ENCODE peak calls at places on chromosomes 7 and 10, in four cellular contexts. One of them, this sample, is unnamed.

GRCh38 chr10:16965740-16966447 is 148.7 kb upstream of the RSU1 start:
- DNase-seq in psoas muscle: no peak
- DNase-seq in cardiac muscle cell: peak
- DNase-seq in CD4-positive, alpha-beta T cell: no peak
- DNase-seq in this sample: no peak

GRCh38 chr10:97904026-97904410 is 54.4 kb downstream of the GOLGA7B start:
- DNase-seq in psoas muscle: no peak
- DNase-seq in cardiac muscle cell: no peak
- DNase-seq in CD4-positive, alpha-beta T cell: no peak
- DNase-seq in this sample: no peak

GRCh38 chr7:1176891-1177373 is 16.9 kb upstream of the ZFAND2A start:
- DNase-seq in psoas muscle: peak
- DNase-seq in cardiac muscle cell: peak
- DNase-seq in CD4-positive, alpha-beta T cell: peak
- DNase-seq in this sample: peak

GRCh38 chr7:93972029-93972725 is 32.0 kb downstream of the BET1 start:
- DNase-seq in psoas muscle: no peak
- DNase-seq in cardiac muscle cell: no peak
- DNase-seq in CD4-positive, alpha-beta T cell: no peak
- DNase-seq in this sample: no peak

GRCh38 chr10:61896854-61897661 is 4.4 kb upstream of the ARID5B start:
- DNase-seq in psoas muscle: peak
- DNase-seq in cardiac muscle cell: peak
- DNase-seq in CD4-positive, alpha-beta T cell: no peak
- DNase-seq in this sample: peak

GRCh38 chr7:128867842-128868623 is 5.4 kb downstream of the ATP6V1F start:
- DNase-seq in psoas muscle: no peak
- DNase-seq in cardiac muscle cell: peak
- DNase-seq in CD4-positive, alpha-beta T cell: no peak
- DNase-seq in this sample: no peak

GRCh38 chr10:33116293-33116697 is 158.3 kb upstream of the ITGB1 start:
- DNase-seq in psoas muscle: no peak
- DNase-seq in cardiac muscle cell: peak
- DNase-seq in CD4-positive, alpha-beta T cell: no peak
- DNase-seq in this sample: peak

GRCh38 chr10:99535764-99536399 is 3.1 kb downstream of the NKX2-3 start:
- DNase-seq in psoas muscle: no peak
- DNase-seq in cardiac muscle cell: no peak
- DNase-seq in CD4-positive, alpha-beta T cell: no peak
- DNase-seq in this sample: no peak

GRCh38 chr10:98357208-98357836 is 57.7 kb downstream of the PYROXD2 start:
- DNase-seq in psoas muscle: no peak
- DNase-seq in cardiac muscle cell: peak
- DNase-seq in CD4-positive, alpha-beta T cell: no peak
- DNase-seq in this sample: no peak

GRCh38 chr7:29623976-29624375 is 60.3 kb downstream of the PRR15 start:
- DNase-seq in psoas muscle: no peak
- DNase-seq in cardiac muscle cell: no peak
- DNase-seq in CD4-positive, alpha-beta T cell: no peak
- DNase-seq in this sample: no peak

GRCh38 chr10:28241766-28242399 is 61.0 kb downstream of the MPP7 start:
- DNase-seq in psoas muscle: no peak
- DNase-seq in cardiac muscle cell: peak
- DNase-seq in CD4-positive, alpha-beta T cell: peak
- DNase-seq in this sample: peak

GRCh38 chr7:157787275-157787701 is 450.5 kb downstream of the DNAJB6 start:
- DNase-seq in psoas muscle: no peak
- DNase-seq in cardiac muscle cell: no peak
- DNase-seq in CD4-positive, alpha-beta T cell: no peak
- DNase-seq in this sample: no peak

GRCh38 chr10:113499066-113499465 is 53.8 kb upstream of the HABP2 start:
- DNase-seq in psoas muscle: no peak
- DNase-seq in cardiac muscle cell: no peak
- DNase-seq in CD4-positive, alpha-beta T cell: no peak
- DNase-seq in this sample: peak

GRCh38 chr7:87206361-87206760 is 13.2 kb downstream of the TMEM243 start:
- DNase-seq in psoas muscle: no peak
- DNase-seq in cardiac muscle cell: no peak
- DNase-seq in CD4-positive, alpha-beta T cell: no peak
- DNase-seq in this sample: no peak
- TF ChIP-seq CTCF in psoas muscle: no peak
- TF ChIP-seq CTCF in cardiac muscle cell: no peak
- TF ChIP-seq CTCF in CD4-positive, alpha-beta T cell: no peak
- TF ChIP-seq CTCF in this sample: no peak

DNA sequence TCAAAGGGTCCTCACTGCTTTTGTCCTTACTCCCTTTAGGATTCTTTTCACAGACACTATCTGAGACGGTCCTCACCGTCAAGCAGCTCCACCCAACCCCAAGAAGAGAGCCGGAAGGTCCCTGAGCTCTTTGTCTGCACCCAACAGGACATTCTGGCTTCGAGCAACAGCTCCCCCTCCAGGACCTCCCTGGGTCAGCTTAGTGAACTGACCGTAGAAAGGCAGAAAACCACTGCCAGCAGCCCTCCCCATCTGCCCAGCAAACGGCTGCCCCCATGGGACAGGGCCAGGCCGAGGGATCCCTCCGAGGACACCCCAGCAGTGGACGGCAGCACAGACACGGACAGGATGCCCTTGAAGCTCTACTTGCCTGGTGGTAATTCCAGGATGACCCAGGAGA is 19.9 kb downstream of the MINDY4 start:
- DNase-seq in psoas muscle: no peak
- DNase-seq in cardiac muscle cell: no peak
- DNase-seq in CD4-positive, alpha-beta T cell: no peak
- DNase-seq in this sample: no peak
- TF ChIP-seq CTCF in psoas muscle: no peak
- TF ChIP-seq CTCF in cardiac muscle cell: peak
- TF ChIP-seq CTCF in CD4-positive, alpha-beta T cell: no peak
- TF ChIP-seq CTCF in this sample: no peak

GRCh38 chr7:44386139-44386913 is 60.9 kb upstream of the CAMK2B start:
- DNase-seq in psoas muscle: no peak
- DNase-seq in cardiac muscle cell: no peak
- DNase-seq in CD4-positive, alpha-beta T cell: no peak
- DNase-seq in this sample: no peak

GRCh38 chr7:44385384-44386138 is 60.2 kb upstream of the CAMK2B start:
- DNase-seq in psoas muscle: no peak
- DNase-seq in cardiac muscle cell: no peak
- DNase-seq in CD4-positive, alpha-beta T cell: no peak
- DNase-seq in this sample: no peak

GRCh38 chr7:44383566-44383965 is 58.2 kb upstream of the CAMK2B start:
- DNase-seq in psoas muscle: peak
- DNase-seq in cardiac muscle cell: peak
- DNase-seq in CD4-positive, alpha-beta T cell: no peak
- DNase-seq in this sample: no peak

GRCh38 chr7:44382459-44383300 is 57.3 kb upstream of the CAMK2B start:
- DNase-seq in psoas muscle: no peak
- DNase-seq in cardiac muscle cell: no peak
- DNase-seq in CD4-positive, alpha-beta T cell: no peak
- DNase-seq in this sample: no peak

GRCh38 chr7:44384586-44385383 is 59.4 kb upstream of the CAMK2B start:
- DNase-seq in psoas muscle: no peak
- DNase-seq in cardiac muscle cell: no peak
- DNase-seq in CD4-positive, alpha-beta T cell: no peak
- DNase-seq in this sample: no peak
- TF ChIP-seq CTCF in psoas muscle: no peak
- TF ChIP-seq CTCF in cardiac muscle cell: no peak
- TF ChIP-seq CTCF in CD4-positive, alpha-beta T cell: no peak
- TF ChIP-seq CTCF in this sample: no peak

DNA sequence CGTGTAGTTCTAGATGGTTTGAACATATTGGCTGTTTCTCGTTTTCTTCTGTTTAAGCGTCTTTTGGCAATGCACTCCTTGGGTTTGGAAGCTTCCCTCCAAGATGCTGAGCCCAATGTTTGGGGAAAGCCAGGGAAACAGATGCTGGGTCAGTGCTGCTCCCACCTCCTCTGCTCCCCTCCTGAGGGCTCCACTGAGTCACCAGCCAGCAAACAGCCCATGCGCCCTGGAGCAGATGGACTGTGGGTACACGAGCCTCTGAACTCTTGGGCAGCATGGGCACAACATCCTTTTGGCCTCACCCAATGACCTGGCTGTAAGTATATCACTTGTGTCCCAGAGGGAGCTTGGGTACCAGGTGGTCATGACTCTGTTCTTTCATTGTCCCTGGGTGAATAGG is 207.6 kb downstream of the BUB3 start:
- DNase-seq in psoas muscle: no peak
- DNase-seq in cardiac muscle cell: no peak
- DNase-seq in CD4-positive, alpha-beta T cell: no peak
- DNase-seq in this sample: no peak
- TF ChIP-seq CTCF in psoas muscle: no peak
- TF ChIP-seq CTCF in cardiac muscle cell: no peak
- TF ChIP-seq CTCF in CD4-positive, alpha-beta T cell: no peak
- TF ChIP-seq CTCF in this sample: no peak

DNA sequence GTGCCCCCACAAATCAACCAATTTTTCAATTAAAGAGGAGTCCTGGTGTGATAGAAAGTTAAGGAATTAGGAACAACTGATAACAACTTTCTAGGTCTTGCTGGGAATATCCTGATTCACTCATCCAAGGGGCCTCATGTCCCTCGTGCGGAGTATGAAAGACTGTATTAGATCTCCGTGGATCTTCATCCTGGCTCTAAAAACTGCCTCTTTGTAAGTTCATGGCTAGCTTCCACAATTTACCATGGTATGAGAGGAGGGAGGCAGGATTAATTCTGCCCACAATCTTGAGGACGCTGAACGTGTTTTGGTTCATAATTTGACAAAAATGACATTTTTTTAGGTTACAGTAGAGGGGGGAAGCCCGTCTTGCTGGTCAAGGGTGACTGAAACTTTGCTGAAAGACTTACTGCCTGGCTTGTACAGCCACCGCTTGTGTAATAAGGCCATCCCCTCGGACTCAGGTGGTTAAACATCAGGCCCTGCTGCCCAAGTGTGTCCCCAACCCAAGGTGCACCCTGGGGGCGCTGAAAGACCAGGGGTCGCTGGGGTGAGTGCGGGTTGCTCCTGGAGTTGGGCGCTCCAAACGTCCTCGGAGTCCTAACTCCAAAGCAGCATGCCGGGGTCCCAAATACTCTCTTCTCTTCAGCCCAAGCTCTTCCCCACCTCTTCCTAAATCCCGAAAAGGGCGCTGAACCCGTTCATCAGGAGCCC is 750 bp downstream of the HIBADH start:
- DNase-seq in psoas muscle: peak
- DNase-seq in cardiac muscle cell: peak
- DNase-seq in CD4-positive, alpha-beta T cell: peak
- DNase-seq in this sample: peak
- TF ChIP-seq CTCF in psoas muscle: no peak
- TF ChIP-seq CTCF in cardiac muscle cell: no peak
- TF ChIP-seq CTCF in CD4-positive, alpha-beta T cell: no peak
- TF ChIP-seq CTCF in this sample: peak

GRCh38 chr7:104642551-104642950 is 314.1 kb downstream of the LHFPL3 start:
- DNase-seq in psoas muscle: no peak
- DNase-seq in cardiac muscle cell: no peak
- DNase-seq in CD4-positive, alpha-beta T cell: no peak
- DNase-seq in this sample: no peak

GRCh38 chr7:104643587-104644217 is 315.3 kb downstream of the LHFPL3 start:
- DNase-seq in psoas muscle: no peak
- DNase-seq in cardiac muscle cell: peak
- DNase-seq in CD4-positive, alpha-beta T cell: no peak
- DNase-seq in this sample: peak
- TF ChIP-seq CTCF in psoas muscle: no peak
- TF ChIP-seq CTCF in cardiac muscle cell: peak
- TF ChIP-seq CTCF in CD4-positive, alpha-beta T cell: no peak
- TF ChIP-seq CTCF in this sample: peak